ENCODE peak calls at places on chromosomes 7 and 10, in eight cellular contexts. H is GM12865, X is IMR-90, D is heart left ventricle, O is vagina, C is GM04504, K is RPMI7951, F is NCI-H2029 treated with DMSO at 0.1 percent for 48 hours. V is an unnamed sample.

GRCh38 chr7:106217089-106217542 is 67.7 kb downstream of the NAMPT start:
- DNase-seq in X (peak; percentile 42), H (no peak), O (no peak), K (peak; percentile 93), D (peak; percentile 41), C (no peak), F (no peak), V (peak; percentile 82)

GRCh38 chr10:2839081-2839725 is 228.1 kb upstream of the PFKP start:
- DNase-seq in O (no peak), C (no peak), K (peak; percentile 44), X (peak; percentile 6), H (peak; percentile 26), D (no peak), F (peak; percentile 40), V (peak; percentile 9)

GRCh38 chr10:104680467-104681401 is 39.6 kb downstream of the SORCS3 start:
- DNase-seq in K (no peak), C (no peak), X (no peak), O (no peak), F (no peak), H (no peak), D (no peak), V (no peak)

GRCh38 chr7:155355745-155356144 is 58.1 kb downstream of the INSIG1 start:
- DNase-seq in H (no peak), K (no peak), D (no peak), X (no peak), C (no peak), F (no peak), O (no peak), V (no peak)

GRCh38 chr10:123999261-123999660 is 94.1 kb downstream of the CHST15 start:
- DNase-seq in C (no peak), X (no peak), D (no peak), H (no peak), F (no peak), K (no peak), O (peak; percentile 84), V (no peak)

GRCh38 chr10:44153901-44154670 is 230.8 kb downstream of the CXCL12 start:
- DNase-seq in D (no peak), H (no peak), K (no peak), O (no peak), C (peak; percentile 50), X (no peak), F (no peak), V (no peak)

GRCh38 chr10:9254353-9254752 is 1199.9 kb downstream of the GATA3 start:
- DNase-seq in K (peak; percentile 64), H (no peak), O (no peak), D (no peak), X (peak; percentile 64), C (peak; percentile 19), F (no peak), V (peak; percentile 5)

GRCh38 chr7:41882745-41883527 is 180.0 kb upstream of the INHBA start:
- DNase-seq in C (no peak), K (peak; percentile 62), F (no peak), O (no peak), D (no peak), X (no peak), H (peak; percentile 80), V (no peak)

GRCh38 chr7:20193242-20193777 is 23.9 kb downstream of the MACC1 start:
- DNase-seq in O (no peak), C (no peak), H (peak; percentile 46), D (no peak), K (no peak), X (peak; percentile 77), F (no peak), V (no peak)

GRCh38 chr7:140022582-140023211 is 40.1 kb downstream of the PARP12 start:
- DNase-seq in X (peak; percentile 27), D (no peak), K (no peak), O (no peak), C (no peak), F (peak; percentile 43), H (no peak), V (no peak)

GRCh38 chr10:2949221-2949947 is 118.0 kb upstream of the PFKP start:
- DNase-seq in C (no peak), O (no peak), X (no peak), H (no peak), F (no peak), K (no peak), D (no peak), V (no peak)

GRCh38 chr7:14637968-14638367 is 264.6 kb downstream of the DGKB start:
- DNase-seq in O (no peak), D (no peak), H (no peak), F (no peak), C (no peak), K (no peak), X (no peak), V (no peak)

GRCh38 chr10:93703066-93703465 is 674 bp upstream of the FRA10AC1 start:
- DNase-seq in K (peak; percentile 3), H (peak; percentile 11), F (peak; percentile 32), C (no peak), O (no peak), X (peak; percentile 2), D (no peak), V (no peak)

GRCh38 chr7:13336227-13336626 is 648.8 kb downstream of the ARL4A start:
- DNase-seq in H (no peak), O (no peak), X (peak; percentile 29), C (peak; percentile 52), K (no peak), F (no peak), D (no peak), V (no peak)

GRCh38 chr10:59387951-59388431 is 25.6 kb upstream of the FAM13C start:
- DNase-seq in D (no peak), K (peak; percentile 98), X (peak; percentile 90), O (no peak), H (no peak), C (peak; percentile 86), F (no peak), V (peak; percentile 98)

GRCh38 chr10:121975295-121976086 is 474 bp upstream of the NSMCE4A start:
- DNase-seq in K (no peak), O (no peak), X (no peak), D (no peak), C (no peak), H (no peak), F (no peak), V (no peak)

GRCh38 chr7:21076579-21076978 is 289.9 kb upstream of the SP8 start:
- DNase-seq in K (no peak), H (no peak), O (no peak), C (no peak), F (no peak), X (no peak), D (no peak), V (no peak)

GRCh38 chr10:75853085-75853484 is 421.7 kb downstream of the LRMDA start:
- DNase-seq in O (no peak), K (no peak), H (no peak), F (no peak), X (no peak), D (no peak), C (no peak), V (peak; percentile 0)

GRCh38 chr7:15839415-15840100 is 153.1 kb upstream of the MEOX2 start:
- DNase-seq in D (peak; percentile 81), H (no peak), O (no peak), C (no peak), K (no peak), X (no peak), F (no peak), V (peak; percentile 73)

GRCh38 chr10:14173706-14174594 is 156.8 kb downstream of the FRMD4A start:
- DNase-seq in F (no peak), D (no peak), O (no peak), X (peak; percentile 21), K (peak; percentile 56), C (no peak), H (no peak), V (peak; percentile 47)

GRCh38 chr7:84092207-84092606 is 102.4 kb downstream of the SEMA3A start:
- DNase-seq in C (no peak), X (peak; percentile 40), F (no peak), D (no peak), O (no peak), K (peak; percentile 20), H (peak; percentile 4), V (no peak)

GRCh38 chr10:21194510-21194993 is 297.4 kb upstream of the NEBL start:
- DNase-seq in H (peak; percentile 8), O (no peak), K (peak; percentile 26), F (peak; percentile 42), C (no peak), X (no peak), D (no peak), V (peak; percentile 60)

GRCh38 chr10:71835671-71836593 is 15.1 kb downstream of the PSAP start:
- DNase-seq in K (peak; percentile 97), H (peak; percentile 98), O (no peak), X (peak; percentile 70), C (peak; percentile 98), D (peak; percentile 65), F (no peak), V (peak; percentile 99)

GRCh38 chr7:103065666-103066065 is 8.9 kb downstream of the FBXL13 start:
- DNase-seq in F (no peak), K (peak; percentile 65), D (no peak), O (no peak), C (no peak), X (peak; percentile 30), H (peak; percentile 58), V (peak; percentile 48)

GRCh38 chr10:17228081-17229015 is at the start of gene VIM:
- DNase-seq in D (peak; percentile 89), H (peak; percentile 86), F (no peak), X (peak; percentile 96), C (peak; percentile 95), O (no peak), K (peak; percentile 99), V (peak; percentile 92)

GRCh38 chr10:12710594-12711343 is 290.7 kb downstream of the CCDC3 start:
- DNase-seq in D (peak; percentile 69), K (peak; percentile 63), H (peak; percentile 85), F (peak; percentile 29), C (peak; percentile 67), X (peak; percentile 87), O (no peak), V (peak; percentile 85)

GRCh38 chr10:67622506-67622905 is 73.5 kb downstream of the CTNNA3 start:
- DNase-seq in H (no peak), D (no peak), K (no peak), O (no peak), C (no peak), X (no peak), F (no peak), V (no peak)

GRCh38 chr10:113228570-113228969 is 278.5 kb downstream of the TCF7L2 start:
- DNase-seq in F (no peak), O (no peak), C (peak; percentile 51), X (peak; percentile 27), K (peak; percentile 52), D (no peak), H (peak; percentile 39), V (peak; percentile 34)

GRCh38 chr10:116848032-116848911 is 1.0 kb upstream of the ENO4 start:
- DNase-seq in O (no peak), H (peak; percentile 72), F (no peak), D (no peak), K (peak; percentile 27), C (no peak), X (no peak), V (no peak)